ENCODE peak calls at places on chromosome 3, in four cellular contexts. R, M, N and Y are unnamed samples.

GRCh38 chr3:42387802-42388651 is 22.4 kb downstream of the LYZL4 start:
- DNase-seq in R (no peak), M (no peak), N (no peak), Y (peak)

GRCh38 chr3:95310560-95310959 is 1247.7 kb downstream of the NSUN3 start:
- DNase-seq in R (no peak), M (no peak), N (no peak), Y (no peak)

GRCh38 chr3:69144631-69145244 is 22.3 kb upstream of the LMOD3 start:
- DNase-seq in R (no peak), M (no peak), N (peak), Y (no peak)

GRCh38 chr3:122257951-122258350 is 67.1 kb upstream of the CSTA start:
- DNase-seq in R (no peak), M (no peak), N (no peak), Y (no peak)

GRCh38 chr3:146169891-146170290 is 8.9 kb upstream of the PLOD2 start:
- DNase-seq in R (no peak), M (no peak), N (no peak), Y (no peak)

GRCh38 chr3:121529308-121529707 is 16.5 kb downstream of the POLQ start:
- DNase-seq in R (no peak), M (no peak), N (no peak), Y (no peak)

GRCh38 chr3:139251529-139251928 is 92.3 kb upstream of the MRPS22 start:
- DNase-seq in R (peak), M (no peak), N (peak), Y (no peak)

GRCh38 chr3:30698549-30698948 is 92.1 kb downstream of the TGFBR2 start:
- DNase-seq in R (no peak), M (no peak), N (no peak), Y (no peak)

GRCh38 chr3:86793786-86794185 is 197.2 kb downstream of the VGLL3 start:
- DNase-seq in R (peak), M (no peak), N (no peak), Y (no peak)

GRCh38 chr3:159797771-159798170 is 190.9 kb upstream of the IL12A start:
- DNase-seq in R (no peak), M (no peak), N (no peak), Y (no peak)

GRCh38 chr3:69082805-69083204 is 1.9 kb upstream of the ARL6IP5 start:
- DNase-seq in R (peak), M (no peak), N (peak), Y (peak)

GRCh38 chr3:64300790-64301423 is 75.6 kb upstream of the PRICKLE2 start:
- DNase-seq in R (peak), M (no peak), N (no peak), Y (no peak)

GRCh38 chr3:54988302-54989022 is 60.6 kb upstream of the LRTM1 start:
- DNase-seq in R (peak), M (no peak), N (no peak), Y (no peak)

GRCh38 chr3:64748244-64748894 is 60.6 kb upstream of the ADAMTS9 start:
- DNase-seq in R (no peak), M (no peak), N (no peak), Y (no peak)

GRCh38 chr3:149658444-149659172 is 783 bp upstream of the WWTR1 start:
- DNase-seq in R (peak), M (peak), N (peak), Y (peak)

GRCh38 chr3:3675186-3675585 is 124.0 kb upstream of the LRRN1 start:
- DNase-seq in R (no peak), M (no peak), N (no peak), Y (no peak)

GRCh38 chr3:15685927-15686326 is 84.4 kb downstream of the BTD start:
- DNase-seq in R (no peak), M (no peak), N (no peak), Y (no peak)

GRCh38 chr3:52216585-52217408 is 8.6 kb downstream of the TLR9 start:
- DNase-seq in R (peak), M (peak), N (no peak), Y (peak)

GRCh38 chr3:65406470-65406869 is 632.2 kb downstream of the MAGI1 start:
- DNase-seq in R (peak), M (no peak), N (no peak), Y (no peak)

GRCh38 chr3:29202368-29202767 is 78.5 kb upstream of the RBMS3 start:
- DNase-seq in R (no peak), M (no peak), N (no peak), Y (no peak)

GRCh38 chr3:169362261-169362660 is 301.3 kb downstream of the MECOM start:
- DNase-seq in R (peak), M (no peak), N (no peak), Y (no peak)

GRCh38 chr3:186025161-186025560 is 83.7 kb downstream of the ETV5 start:
- DNase-seq in R (no peak), M (no peak), N (peak), Y (peak)

GRCh38 chr3:141306276-141306675 is 62.0 kb upstream of the ZBTB38 start:
- DNase-seq in R (no peak), M (no peak), N (no peak), Y (no peak)

GRCh38 chr3:141306922-141307321 is 61.4 kb upstream of the ZBTB38 start:
- DNase-seq in R (no peak), M (no peak), N (no peak), Y (peak)

GRCh38 chr3:141305436-141305835 is 62.9 kb upstream of the ZBTB38 start:
- DNase-seq in R (peak), M (no peak), N (peak), Y (peak)

GRCh38 chr3:141303481-141304223 is 64.7 kb upstream of the ZBTB38 start:
- DNase-seq in R (peak), M (no peak), N (peak), Y (peak)

DNA sequence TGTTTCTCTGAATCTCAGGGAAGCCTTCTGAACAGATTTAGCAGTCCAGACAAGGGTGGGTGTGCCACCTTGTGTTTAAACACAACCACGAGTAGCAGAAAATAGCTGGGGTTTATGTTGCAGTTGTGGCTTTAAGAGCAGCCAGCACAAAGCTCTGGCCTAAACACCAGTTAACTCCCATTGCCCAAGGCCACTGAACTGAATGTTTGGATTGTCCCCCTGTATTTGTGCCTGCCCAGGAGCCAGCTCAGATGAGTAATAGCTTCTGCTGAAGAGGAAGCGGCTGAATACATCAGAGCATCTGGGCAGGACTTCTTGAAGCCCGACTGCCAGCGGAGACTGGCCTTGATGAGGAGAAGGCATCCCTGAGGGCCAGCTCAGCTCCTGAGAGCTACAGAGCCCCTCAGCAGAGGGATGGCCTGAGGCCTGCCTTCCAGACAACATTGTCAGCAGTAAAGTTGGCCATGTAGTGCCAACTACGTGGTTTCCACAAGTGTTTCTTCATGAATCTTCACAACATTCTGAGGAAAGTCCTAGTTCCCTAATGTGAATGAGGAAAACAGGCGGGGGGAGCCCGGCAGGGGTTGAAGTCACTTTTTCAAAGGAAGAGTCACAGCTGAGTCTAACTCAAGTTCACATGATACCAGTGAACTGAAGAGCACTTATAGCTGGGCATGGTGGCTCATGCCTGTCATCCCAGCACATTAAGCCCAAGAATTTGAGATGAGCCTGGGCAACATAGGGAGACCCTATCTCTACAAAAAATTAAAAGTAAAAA is 65.8 kb upstream of the ZBTB38 start:
- DNase-seq in R (peak), M (no peak), N (no peak), Y (no peak)
- TF ChIP-seq CTCF in R (no peak), M (no peak), N (no peak), Y (no peak)

GRCh38 chr3:143383433-143383832 is 263.9 kb downstream of the CHST2 start:
- DNase-seq in R (no peak), M (no peak), N (no peak), Y (no peak)
- TF ChIP-seq CTCF in R (no peak), M (no peak), N (no peak), Y (no peak)

GRCh38 chr3:125123906-125124305 is 68.1 kb upstream of the HEG1 start:
- DNase-seq in R (no peak), M (no peak), N (no peak), Y (no peak)
- TF ChIP-seq CTCF in R (no peak), M (no peak), N (no peak), Y (no peak)

DNA sequence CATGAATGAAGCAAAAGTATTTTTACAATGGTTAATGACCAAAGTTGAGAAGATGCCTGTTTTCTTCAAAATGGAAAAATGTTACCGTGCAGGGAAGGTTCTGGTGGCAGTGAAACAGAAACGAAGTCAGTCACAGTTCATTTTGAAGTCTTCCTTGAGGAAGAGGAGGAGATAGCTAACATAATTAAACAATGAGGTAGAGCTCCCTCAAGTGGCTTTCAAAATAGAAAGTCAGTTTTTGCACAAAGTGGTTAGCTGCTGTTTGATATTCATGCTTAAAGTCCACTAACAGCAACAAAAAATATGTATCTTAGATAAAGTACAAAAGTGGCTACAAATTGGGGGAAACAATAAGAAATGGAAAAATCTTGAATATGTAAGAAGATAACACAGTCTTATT is 87.3 kb downstream of the TFG start:
- DNase-seq in R (peak), M (no peak), N (peak), Y (no peak)
- TF ChIP-seq CTCF in R (peak), M (no peak), N (no peak), Y (peak)

GRCh38 chr3:58388550-58389061 is 45.0 kb downstream of the PDHB start:
- DNase-seq in R (no peak), M (no peak), N (no peak), Y (no peak)
- TF ChIP-seq CTCF in R (no peak), M (no peak), N (no peak), Y (no peak)